ENCODE peak calls at places on chromosomes 11 and 22, in five cellular contexts. S, L, B, N and H are unnamed samples.

GRCh38 chr11:74233683-74234082 is 62.6 kb downstream of the PPME1 start:
- ATAC-seq in L (no peak), B (no peak), S (no peak), N (no peak), H (peak)

GRCh38 chr11:104033134-104033533 is 3.3 kb upstream of the DDI1 start:
- ATAC-seq in L (peak), B (no peak), S (peak), N (no peak), H (no peak)

GRCh38 chr11:86118201-86118600 is 49.3 kb upstream of the PICALM start:
- ATAC-seq in S (no peak), B (no peak), L (no peak), N (no peak), H (no peak)

GRCh38 chr11:92204731-92205130 is 19.9 kb upstream of the FAT3 start:
- ATAC-seq in B (no peak), N (no peak), S (peak), L (peak), H (no peak)

GRCh38 chr22:48488611-48489456 is 1338.8 kb downstream of the BRD1 start:
- ATAC-seq in B (no peak), N (no peak), L (no peak), S (no peak), H (no peak)

GRCh38 chr22:33539902-33540751 is 380.1 kb downstream of the LARGE1 start:
- ATAC-seq in N (no peak), B (peak), L (peak), S (peak), H (no peak)

GRCh38 chr11:102318469-102318868 is 1.2 kb downstream of the BIRC3 start:
- ATAC-seq in S (no peak), B (no peak), N (peak), L (no peak), H (peak)

GRCh38 chr11:43823316-43823715 is 57.3 kb upstream of the ALKBH3 start:
- ATAC-seq in L (no peak), S (no peak), B (no peak), N (no peak), H (no peak)

GRCh38 chr11:27013741-27014415 is 20.0 kb downstream of the FIBIN start:
- ATAC-seq in B (no peak), S (peak), N (no peak), L (peak), H (no peak)

GRCh38 chr11:78841451-78842060 is 266.9 kb upstream of the NARS2 start:
- ATAC-seq in B (no peak), N (no peak), L (no peak), S (no peak), H (no peak)

GRCh38 chr11:78000193-78000592 is 5.7 kb upstream of the INTS4 start:
- ATAC-seq in B (no peak), L (peak), S (peak), N (peak), H (peak)

GRCh38 chr11:2142762-2143202 is 3.6 kb upstream of the IGF2 start:
- ATAC-seq in B (no peak), S (no peak), L (no peak), N (peak), H (peak)

GRCh38 chr11:6437423-6437822 is 3.4 kb downstream of the HPX start:
- ATAC-seq in S (no peak), L (no peak), B (no peak), N (no peak), H (no peak)

GRCh38 chr11:35066783-35067476 is 72.0 kb upstream of the CD44 start:
- ATAC-seq in S (no peak), B (no peak), N (peak), L (no peak), H (peak)

GRCh38 chr11:126113515-126113957 is 50.9 kb upstream of the CDON start:
- ATAC-seq in B (peak), L (peak), S (peak), N (no peak), H (no peak)

GRCh38 chr11:103532133-103532788 is 423.0 kb downstream of the DYNC2H1 start:
- ATAC-seq in N (no peak), L (no peak), S (no peak), B (no peak), H (no peak)

GRCh38 chr11:34632105-34632780 is 11.3 kb downstream of the EHF start:
- ATAC-seq in S (peak), L (peak), N (no peak), B (peak), H (no peak)

GRCh38 chr22:43988116-43988817 is 33.0 kb downstream of the SAMM50 start:
- ATAC-seq in N (no peak), S (no peak), L (no peak), B (no peak), H (no peak)

GRCh38 chr11:18768472-18768901 is 23.1 kb downstream of the PTPN5 start:
- ATAC-seq in L (peak), S (no peak), N (peak), B (no peak), H (peak)

GRCh38 chr11:119108151-119108856 is 1.2 kb downstream of the C2CD2L start:
- ATAC-seq in S (no peak), N (no peak), B (no peak), L (no peak), H (no peak)

GRCh38 chr22:17578129-17578754 is 14.9 kb downstream of the SLC25A18 start:
- ATAC-seq in N (no peak), S (peak), L (peak), B (peak), H (no peak)

GRCh38 chr11:8794677-8795103 is 112.1 kb downstream of the RPL27A start:
- ATAC-seq in B (peak), S (peak), L (peak), N (no peak), H (no peak)

GRCh38 chr22:31230871-31231621 is 18.9 kb downstream of the LIMK2 start:
- ATAC-seq in S (peak), N (peak), B (peak), L (peak), H (no peak)

GRCh38 chr11:17369685-17370243 is 18.2 kb downstream of the NCR3LG1 start:
- ATAC-seq in B (no peak), S (no peak), N (no peak), L (no peak), H (no peak)

GRCh38 chr22:42111798-42112197 is 18.8 kb downstream of the CYP2D6 start:
- ATAC-seq in N (no peak), L (no peak), B (no peak), S (no peak), H (no peak)

GRCh38 chr11:72598466-72598865 is 75.8 kb downstream of the PDE2A start:
- ATAC-seq in B (no peak), N (no peak), L (no peak), S (peak), H (no peak)

GRCh38 chr22:42461511-42461910 is 29.3 kb upstream of the NFAM1 start:
- ATAC-seq in L (no peak), S (no peak), N (no peak), B (no peak), H (no peak)

GRCh38 chr11:86358720-86359119 is 16.0 kb upstream of the CCDC81 start:
- ATAC-seq in B (no peak), L (no peak), N (no peak), S (no peak), H (no peak)

GRCh38 chr11:34343153-34343552 is 14.7 kb downstream of the ABTB2 start:
- ATAC-seq in L (no peak), S (no peak), N (no peak), B (no peak), H (no peak)